ENCODE peak calls at places on chromosomes 11 and 22, in four cellular contexts. P is progenitor cell of endocrine pancreas, Q is cardiac muscle cell, I is astrocyte. E is an unnamed sample.

GRCh38 chr22:41917906-41918791 is 3.3 kb upstream of the SHISA8 start:
- DNase-seq in P (no peak), Q (peak), I (peak), E (peak)

GRCh38 chr11:116379185-116379828 is 393.5 kb downstream of the BUD13 start:
- DNase-seq in P (peak), Q (peak), I (no peak), E (no peak)

GRCh38 chr11:109035261-109035660 is 370.4 kb downstream of the DDX10 start:
- DNase-seq in P (no peak), Q (no peak), I (no peak), E (no peak)

GRCh38 chr22:30079952-30080533 is at the start of gene HORMAD2:
- DNase-seq in P (peak), Q (peak), I (peak), E (no peak)

GRCh38 chr22:39958916-39959639 is 1.1 kb upstream of the TMA7B start:
- DNase-seq in P (no peak), Q (no peak), I (no peak), E (no peak)

GRCh38 chr22:46757104-46757503 is 5.3 kb upstream of the TBC1D22A start:
- DNase-seq in P (no peak), Q (no peak), I (no peak), E (no peak)

GRCh38 chr11:131906963-131907362 is 536.5 kb downstream of the NTM start:
- DNase-seq in P (no peak), Q (peak), I (no peak), E (no peak)

GRCh38 chr22:23070418-23071162 is at the start of gene GNAZ:
- DNase-seq in P (no peak), Q (no peak), I (no peak), E (no peak)

GRCh38 chr22:46069518-46070214 is 80.7 kb upstream of the PPARA start:
- DNase-seq in P (no peak), Q (peak), I (peak), E (no peak)

GRCh38 chr22:36772451-36772850 is 3.5 kb downstream of the IFT27 start:
- DNase-seq in P (no peak), Q (no peak), I (no peak), E (no peak)

GRCh38 chr11:7514099-7514725 is 413 bp downstream of the PPFIBP2 start:
- DNase-seq in P (peak), Q (no peak), I (no peak), E (no peak)

GRCh38 chr22:41833369-41834004 is 582 bp downstream of the SREBF2 start:
- DNase-seq in P (peak), Q (peak), I (no peak), E (no peak)

GRCh38 chr11:34157163-34157562 is 51.7 kb downstream of the NAT10 start:
- DNase-seq in P (no peak), Q (no peak), I (no peak), E (no peak)

GRCh38 chr11:44767421-44767820 is 40.7 kb downstream of the TSPAN18 start:
- DNase-seq in P (no peak), Q (peak), I (peak), E (no peak)

GRCh38 chr22:49255154-49255553 is 572.5 kb downstream of the BRD1 start:
- DNase-seq in P (no peak), Q (no peak), I (no peak), E (peak)

GRCh38 chr11:119206512-119207299 is 567 bp downstream of the CBL start:
- DNase-seq in P (peak), Q (no peak), I (no peak), E (no peak)

GRCh38 chr11:18699848-18700261 is 1.3 kb downstream of the TMEM86A start:
- DNase-seq in P (no peak), Q (peak), I (no peak), E (no peak)

GRCh38 chr11:11993814-11994213 is 14.6 kb downstream of the DKK3 start:
- DNase-seq in P (no peak), Q (peak), I (peak), E (peak)

GRCh38 chr11:70033711-70034070 is 44.4 kb upstream of the ANO1 start:
- DNase-seq in P (no peak), Q (no peak), I (no peak), E (no peak)

GRCh38 chr11:850777-851762 is 8.4 kb downstream of the TSPAN4 start:
- DNase-seq in P (no peak), Q (no peak), I (no peak), E (no peak)

GRCh38 chr11:78656984-78657383 is 82.3 kb upstream of the NARS2 start:
- DNase-seq in P (no peak), Q (no peak), I (no peak), E (peak)

GRCh38 chr11:19368726-19369364 is 128.1 kb upstream of the E2F8 start:
- DNase-seq in P (no peak), Q (peak), I (no peak), E (no peak)

GRCh38 chr11:117090111-117090706 is 8.0 kb downstream of the SIK3 start:
- DNase-seq in P (no peak), Q (no peak), I (no peak), E (no peak)

GRCh38 chr22:45263790-45264269 is 20.9 kb upstream of the UPK3A start:
- DNase-seq in P (peak), Q (peak), I (peak), E (no peak)

GRCh38 chr11:18392434-18393321 is 1.7 kb upstream of the LDHA start:
- DNase-seq in P (no peak), Q (no peak), I (no peak), E (no peak)

DNA sequence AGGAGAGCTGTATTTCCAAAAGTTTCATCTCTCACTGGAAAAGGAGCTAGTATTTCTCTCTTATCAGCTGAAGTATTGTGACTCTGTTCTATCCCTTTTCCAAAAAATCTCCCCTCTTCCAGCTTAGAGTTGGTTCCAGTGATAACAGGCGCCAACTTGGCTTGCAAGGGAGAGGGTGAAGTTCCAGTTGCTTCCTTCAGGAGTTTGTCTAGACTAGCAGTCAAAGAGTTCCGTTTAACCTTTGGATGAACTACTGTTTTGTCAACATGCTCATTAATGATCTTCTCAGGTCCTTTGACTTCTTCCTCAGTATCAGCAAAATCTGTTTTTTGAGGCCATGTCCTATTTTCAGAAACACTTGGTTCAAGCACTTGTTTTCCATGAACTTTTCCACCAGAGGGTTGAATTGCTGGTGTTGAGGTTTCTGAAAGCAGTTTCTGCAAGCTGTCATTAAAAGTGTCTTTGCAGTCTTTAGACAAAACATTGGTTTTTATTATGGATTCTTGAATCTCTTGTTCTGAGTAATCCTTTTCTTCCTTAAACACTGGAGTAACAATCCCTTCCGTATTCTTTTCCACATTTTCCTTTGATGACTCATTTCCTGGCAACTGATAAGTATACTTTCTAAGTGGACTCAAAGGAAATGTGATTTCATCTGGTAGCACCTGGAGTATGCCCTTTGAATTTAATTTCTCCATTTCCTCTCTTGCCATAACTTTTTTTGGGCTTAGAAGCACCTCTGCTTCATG is 39.7 kb upstream of the CCDC89 start:
- DNase-seq in P (no peak), Q (peak), I (peak), E (no peak)
- TF ChIP-seq CTCF in P (no peak), Q (no peak), I (no peak), E (no peak)

DNA sequence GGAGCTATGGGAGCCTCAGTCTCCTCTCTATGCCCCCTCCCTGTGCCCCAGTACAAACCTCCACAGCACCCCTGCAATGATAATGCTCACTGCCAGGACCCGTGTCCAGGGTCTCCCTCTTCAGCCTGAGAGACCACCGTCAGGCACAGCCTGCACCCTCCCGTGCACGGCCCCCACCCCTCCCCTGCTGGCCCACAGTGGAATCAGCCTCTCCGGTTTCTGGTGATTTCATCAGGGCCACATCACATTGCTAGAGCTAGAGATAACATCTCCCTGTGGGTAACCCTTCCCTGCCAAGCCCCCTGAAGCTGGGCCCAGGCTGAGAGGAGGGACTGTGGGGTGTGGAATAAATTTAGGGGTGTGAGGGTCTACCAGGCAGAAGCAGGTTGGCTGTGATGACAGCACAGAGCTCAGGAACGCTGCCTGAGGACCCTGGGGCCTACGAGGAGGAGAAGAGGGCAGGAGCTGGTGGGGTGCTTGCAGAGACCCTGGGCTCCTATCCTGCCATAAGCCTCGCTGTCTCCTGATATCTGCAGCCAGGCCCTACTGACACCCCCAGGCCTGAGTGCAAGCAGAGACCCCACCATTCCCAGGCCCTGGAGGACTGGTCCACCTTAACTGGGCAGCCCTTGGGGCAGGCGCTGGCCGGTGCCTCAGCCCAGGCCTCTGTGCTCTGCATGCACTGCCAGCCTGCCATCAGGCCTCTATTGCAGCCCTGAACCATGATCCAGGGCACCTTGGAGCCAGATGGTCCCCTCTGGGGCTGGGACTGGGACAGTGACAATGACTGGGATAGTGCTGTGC is at the start of gene KLHDC7B:
- DNase-seq in P (no peak), Q (no peak), I (no peak), E (no peak)
- TF ChIP-seq CTCF in P (no peak), Q (peak), I (no peak), E (no peak)

GRCh38 chr11:58629857-58630256 is 7.4 kb downstream of the CNTF start:
- DNase-seq in P (no peak), Q (peak), I (peak), E (no peak)
- TF ChIP-seq CTCF in P (peak), Q (peak), I (peak), E (peak)

GRCh38 chr22:21099578-21099977 is 53.8 kb downstream of the LRRC74B start:
- DNase-seq in P (no peak), Q (no peak), I (no peak), E (no peak)

GRCh38 chr22:21095773-21096107 is 50.0 kb downstream of the LRRC74B start:
- DNase-seq in P (no peak), Q (no peak), I (no peak), E (no peak)

GRCh38 chr22:21100149-21101032 is 54.6 kb downstream of the LRRC74B start:
- DNase-seq in P (no peak), Q (no peak), I (no peak), E (no peak)

GRCh38 chr22:21094911-21095772 is 49.4 kb downstream of the LRRC74B start:
- DNase-seq in P (no peak), Q (no peak), I (no peak), E (no peak)

DNA sequence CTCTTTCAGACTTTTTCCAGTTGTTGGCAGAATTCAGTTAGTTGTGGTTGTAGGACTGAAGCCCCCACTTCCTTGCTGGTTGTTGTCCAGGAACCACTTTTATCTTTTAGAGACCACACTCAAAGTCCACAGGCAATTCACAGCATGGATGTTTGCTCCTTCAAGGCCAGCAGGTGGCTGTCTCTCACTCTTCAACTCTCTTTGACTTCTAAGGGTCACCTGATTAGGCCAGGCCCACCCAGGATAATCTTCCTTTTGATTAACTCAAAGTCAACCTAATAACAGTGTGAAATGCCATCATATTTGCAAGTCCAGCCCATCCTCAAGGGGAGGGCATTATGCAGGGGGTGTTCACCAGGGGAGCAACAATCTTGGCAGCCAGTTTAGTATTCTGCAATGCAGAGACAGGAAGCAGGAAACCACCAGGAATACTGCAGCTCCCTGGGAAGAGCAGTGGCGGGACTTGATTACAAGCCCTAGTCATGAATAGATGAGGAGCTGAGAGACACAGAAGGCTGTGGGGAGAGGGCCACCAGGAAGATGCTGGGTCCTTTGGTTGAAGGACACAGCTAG is 52.4 kb downstream of the LRRC74B start:
- DNase-seq in P (no peak), Q (peak), I (no peak), E (no peak)
- TF ChIP-seq CTCF in P (no peak), Q (no peak), I (no peak), E (no peak)

GRCh38 chr11:106132582-106133354 is 55.3 kb downstream of the AASDHPPT start:
- DNase-seq in P (no peak), Q (no peak), I (no peak), E (no peak)

GRCh38 chr11:106131998-106132397 is 54.5 kb downstream of the AASDHPPT start:
- DNase-seq in P (no peak), Q (no peak), I (no peak), E (no peak)

GRCh38 chr11:106137758-106138157 is 60.3 kb downstream of the AASDHPPT start:
- DNase-seq in P (no peak), Q (no peak), I (no peak), E (no peak)

GRCh38 chr11:106137061-106137460 is 59.6 kb downstream of the AASDHPPT start:
- DNase-seq in P (no peak), Q (no peak), I (peak), E (no peak)

DNA sequence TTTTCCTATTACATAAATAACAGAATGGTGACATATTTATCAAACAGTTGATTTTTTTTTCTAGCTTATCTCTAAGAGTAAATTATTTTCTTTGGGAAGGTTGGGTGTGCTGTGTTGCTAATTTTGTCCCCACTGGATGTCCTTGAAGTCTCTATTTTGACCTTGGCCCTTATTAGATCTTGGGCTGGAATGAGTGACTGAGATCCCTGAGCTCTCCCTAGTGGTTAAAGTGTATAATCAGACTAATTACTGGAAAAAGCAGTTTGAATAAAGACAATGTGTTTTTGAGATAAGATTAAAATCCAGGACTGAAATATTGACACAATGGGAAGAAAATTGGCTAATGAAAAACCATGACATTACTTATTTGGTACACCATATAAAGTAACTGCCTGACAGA is 56.1 kb downstream of the AASDHPPT start:
- DNase-seq in P (no peak), Q (no peak), I (no peak), E (no peak)
- TF ChIP-seq CTCF in P (no peak), Q (peak), I (no peak), E (peak)

GRCh38 chr22:38235240-38235850 is 33.6 kb downstream of the MAFF start:
- DNase-seq in P (no peak), Q (no peak), I (no peak), E (no peak)

GRCh38 chr22:38236786-38237185 is 35.0 kb downstream of the MAFF start:
- DNase-seq in P (no peak), Q (no peak), I (no peak), E (no peak)

GRCh38 chr22:38238519-38239051 is 34.2 kb downstream of the TMEM184B start:
- DNase-seq in P (no peak), Q (peak), I (no peak), E (no peak)

GRCh38 chr22:38240734-38241252 is 32.0 kb downstream of the TMEM184B start:
- DNase-seq in P (no peak), Q (peak), I (peak), E (no peak)

DNA sequence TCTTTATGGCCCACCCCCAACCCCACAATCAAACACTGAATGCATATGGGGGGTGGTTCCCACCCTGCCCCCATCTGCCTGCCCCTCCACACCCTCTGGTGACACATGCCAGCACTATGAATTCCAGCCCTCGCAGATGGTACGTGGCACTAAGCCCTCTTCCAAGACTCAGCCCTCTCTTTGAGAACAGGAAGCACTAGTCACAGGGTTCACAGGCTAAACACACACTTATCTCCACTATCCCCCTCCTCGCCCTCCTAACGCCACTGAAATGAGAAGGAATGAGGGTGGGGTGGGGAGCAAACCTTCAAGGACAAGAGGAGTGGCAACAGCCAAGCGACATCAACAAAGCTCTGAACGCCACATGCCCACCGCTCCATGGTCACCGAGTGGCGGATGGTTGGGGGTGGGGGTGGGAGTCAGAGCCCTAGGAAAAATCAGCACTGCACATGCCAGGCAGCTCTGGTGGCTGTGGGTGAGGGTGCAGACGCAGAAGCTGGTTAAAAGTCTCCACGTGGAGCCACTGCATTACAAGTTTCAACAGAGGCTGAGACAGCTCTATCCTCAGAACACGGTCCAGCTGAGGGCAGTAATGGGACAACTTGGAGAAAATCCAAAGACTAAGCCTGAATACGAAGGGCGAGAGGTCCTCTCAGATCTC is 33.6 kb downstream of the TMEM184B start:
- DNase-seq in P (no peak), Q (peak), I (peak), E (no peak)
- TF ChIP-seq CTCF in P (no peak), Q (peak), I (no peak), E (peak)

GRCh38 chr11:16881766-16882165 is 132.4 kb downstream of the PLEKHA7 start:
- DNase-seq in P (no peak), Q (no peak), I (no peak), E (no peak)

GRCh38 chr11:16879690-16880089 is 134.5 kb downstream of the PLEKHA7 start:
- DNase-seq in P (no peak), Q (no peak), I (no peak), E (no peak)

GRCh38 chr11:16881074-16881709 is 133.0 kb downstream of the PLEKHA7 start:
- DNase-seq in P (no peak), Q (peak), I (peak), E (no peak)

GRCh38 chr11:16880184-16880583 is 134.0 kb downstream of the PLEKHA7 start:
- DNase-seq in P (no peak), Q (no peak), I (no peak), E (no peak)

DNA sequence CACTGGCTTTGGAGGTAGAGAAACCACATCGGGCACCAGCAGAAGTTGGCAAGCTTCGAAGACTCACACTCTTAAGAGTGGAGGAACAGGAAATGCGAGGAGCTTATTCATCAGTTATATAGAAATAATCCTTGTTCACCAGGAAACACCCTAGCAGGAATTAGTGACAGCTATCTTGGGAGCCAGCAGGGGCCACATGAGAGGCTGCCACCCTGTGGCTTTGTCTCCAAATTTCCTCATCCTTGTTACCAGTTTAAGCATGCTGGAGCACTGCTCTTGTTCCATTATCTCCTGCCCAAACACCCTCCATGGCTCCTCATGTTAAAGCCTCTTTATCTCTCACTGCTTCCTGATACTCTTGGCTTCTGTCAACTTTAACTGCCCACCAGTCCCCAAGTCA is 131.0 kb downstream of the PLEKHA7 start:
- DNase-seq in P (no peak), Q (no peak), I (no peak), E (no peak)
- TF ChIP-seq CTCF in P (no peak), Q (peak), I (no peak), E (peak)

E was measured in osteocyte.